ENCODE peak calls at places on chromosomes 1 and 21, in six cellular contexts. One of them, this sample, is unnamed.

GRCh38 chr1:200558866-200559459 is 61.6 kb downstream of the KIF14 start:
- DNase-seq in tibial nerve: no peak
- DNase-seq in psoas muscle: no peak
- DNase-seq in uterus: no peak
- DNase-seq in foreskin fibroblast: peak
- DNase-seq in sigmoid colon: no peak
- DNase-seq in this sample: no peak

GRCh38 chr1:218371927-218372672 is 27.0 kb downstream of the TGFB2 start:
- DNase-seq in tibial nerve: no peak
- DNase-seq in psoas muscle: no peak
- DNase-seq in uterus: peak
- DNase-seq in foreskin fibroblast: no peak
- DNase-seq in sigmoid colon: peak
- DNase-seq in this sample: no peak

GRCh38 chr1:100721502-100722205 is 2.1 kb downstream of the VCAM1 start:
- DNase-seq in tibial nerve: peak
- DNase-seq in psoas muscle: no peak
- DNase-seq in uterus: peak
- DNase-seq in foreskin fibroblast: peak
- DNase-seq in sigmoid colon: peak
- DNase-seq in this sample: peak

GRCh38 chr1:17280894-17281293 is 27.1 kb upstream of the PADI4 start:
- DNase-seq in tibial nerve: no peak
- DNase-seq in psoas muscle: no peak
- DNase-seq in uterus: no peak
- DNase-seq in foreskin fibroblast: no peak
- DNase-seq in sigmoid colon: no peak
- DNase-seq in this sample: no peak

GRCh38 chr1:3511856-3512255 is 57.4 kb downstream of the ARHGEF16 start:
- DNase-seq in tibial nerve: no peak
- DNase-seq in psoas muscle: no peak
- DNase-seq in uterus: no peak
- DNase-seq in foreskin fibroblast: no peak
- DNase-seq in sigmoid colon: no peak
- DNase-seq in this sample: no peak

GRCh38 chr1:213976665-213977485 is 10.9 kb upstream of the PROX1 start:
- DNase-seq in tibial nerve: no peak
- DNase-seq in psoas muscle: no peak
- DNase-seq in uterus: no peak
- DNase-seq in foreskin fibroblast: no peak
- DNase-seq in sigmoid colon: no peak
- DNase-seq in this sample: no peak

GRCh38 chr1:47587891-47588582 is 150.2 kb downstream of the FOXD2 start:
- DNase-seq in tibial nerve: no peak
- DNase-seq in psoas muscle: no peak
- DNase-seq in uterus: no peak
- DNase-seq in foreskin fibroblast: no peak
- DNase-seq in sigmoid colon: no peak
- DNase-seq in this sample: no peak

GRCh38 chr21:27519357-27519756 is 552.5 kb upstream of the ADAMTS5 start:
- DNase-seq in tibial nerve: no peak
- DNase-seq in psoas muscle: no peak
- DNase-seq in uterus: no peak
- DNase-seq in foreskin fibroblast: peak
- DNase-seq in sigmoid colon: no peak
- DNase-seq in this sample: no peak

GRCh38 chr1:149942207-149942606 is 5.5 kb upstream of the MTMR11 start:
- DNase-seq in tibial nerve: no peak
- DNase-seq in psoas muscle: no peak
- DNase-seq in uterus: no peak
- DNase-seq in foreskin fibroblast: no peak
- DNase-seq in sigmoid colon: no peak
- DNase-seq in this sample: no peak

GRCh38 chr1:178580096-178580495 is 67.2 kb downstream of the TEX35 start:
- DNase-seq in tibial nerve: no peak
- DNase-seq in psoas muscle: no peak
- DNase-seq in uterus: no peak
- DNase-seq in foreskin fibroblast: no peak
- DNase-seq in sigmoid colon: no peak
- DNase-seq in this sample: no peak

GRCh38 chr1:155026154-155026553 is 7.4 kb downstream of the DCST2 start:
- DNase-seq in tibial nerve: no peak
- DNase-seq in psoas muscle: no peak
- DNase-seq in uterus: no peak
- DNase-seq in foreskin fibroblast: no peak
- DNase-seq in sigmoid colon: no peak
- DNase-seq in this sample: no peak

GRCh38 chr1:41442697-41443251 is 41.7 kb downstream of the EDN2 start:
- DNase-seq in tibial nerve: no peak
- DNase-seq in psoas muscle: no peak
- DNase-seq in uterus: peak
- DNase-seq in foreskin fibroblast: no peak
- DNase-seq in sigmoid colon: no peak
- DNase-seq in this sample: no peak

GRCh38 chr1:204520834-204521709 is 4.9 kb downstream of the MDM4 start:
- DNase-seq in tibial nerve: no peak
- DNase-seq in psoas muscle: no peak
- DNase-seq in uterus: no peak
- DNase-seq in foreskin fibroblast: no peak
- DNase-seq in sigmoid colon: no peak
- DNase-seq in this sample: no peak

GRCh38 chr1:203663820-203664219 is 37.2 kb downstream of the ATP2B4 start:
- DNase-seq in tibial nerve: no peak
- DNase-seq in psoas muscle: no peak
- DNase-seq in uterus: no peak
- DNase-seq in foreskin fibroblast: no peak
- DNase-seq in sigmoid colon: no peak
- DNase-seq in this sample: no peak

GRCh38 chr1:212470059-212470458 is 37.3 kb downstream of the NENF start:
- DNase-seq in tibial nerve: peak
- DNase-seq in psoas muscle: peak
- DNase-seq in uterus: peak
- DNase-seq in foreskin fibroblast: peak
- DNase-seq in sigmoid colon: peak
- DNase-seq in this sample: peak

GRCh38 chr21:37849703-37850102 is 66.6 kb downstream of the KCNJ6 start:
- DNase-seq in tibial nerve: no peak
- DNase-seq in psoas muscle: no peak
- DNase-seq in uterus: no peak
- DNase-seq in foreskin fibroblast: peak
- DNase-seq in sigmoid colon: no peak
- DNase-seq in this sample: no peak

GRCh38 chr1:5643360-5644090 is 348.7 kb downstream of the NPHP4 start:
- DNase-seq in tibial nerve: no peak
- DNase-seq in psoas muscle: no peak
- DNase-seq in uterus: no peak
- DNase-seq in foreskin fibroblast: no peak
- DNase-seq in sigmoid colon: no peak
- DNase-seq in this sample: no peak

GRCh38 chr1:38046333-38046883 is at the start of gene POU3F1:
- DNase-seq in tibial nerve: no peak
- DNase-seq in psoas muscle: no peak
- DNase-seq in uterus: no peak
- DNase-seq in foreskin fibroblast: no peak
- DNase-seq in sigmoid colon: no peak
- DNase-seq in this sample: no peak

GRCh38 chr1:26719205-26719604 is 23.4 kb downstream of the ARID1A start:
- DNase-seq in tibial nerve: no peak
- DNase-seq in psoas muscle: no peak
- DNase-seq in uterus: no peak
- DNase-seq in foreskin fibroblast: no peak
- DNase-seq in sigmoid colon: no peak
- DNase-seq in this sample: no peak

DNA sequence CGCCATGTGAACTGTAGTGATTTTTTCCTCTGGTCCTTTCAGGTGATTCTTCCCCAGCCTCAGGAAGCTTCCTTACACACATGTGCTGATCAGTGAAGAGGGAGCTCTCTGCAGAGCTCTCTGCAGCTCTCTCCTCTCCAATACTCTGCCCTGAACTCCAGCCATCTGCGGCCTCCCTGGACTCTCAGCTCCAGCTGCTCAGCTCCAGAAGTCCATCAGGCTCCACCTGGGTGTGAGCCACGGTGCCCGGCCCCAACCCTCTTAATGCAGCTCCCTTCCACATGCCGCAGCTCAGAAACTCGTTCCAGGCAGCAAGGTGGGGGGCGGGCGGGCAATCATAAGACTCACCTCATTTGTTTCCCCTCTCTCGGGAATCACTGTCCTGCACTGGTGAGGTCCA is 30.9 kb upstream of the RPL11 start:
- DNase-seq in tibial nerve: no peak
- DNase-seq in psoas muscle: no peak
- DNase-seq in uterus: no peak
- DNase-seq in foreskin fibroblast: no peak
- DNase-seq in sigmoid colon: no peak
- DNase-seq in this sample: no peak
- H3K4me3 ChIP-seq in tibial nerve: no peak
- H3K4me3 ChIP-seq in psoas muscle: no peak
- H3K4me3 ChIP-seq in uterus: no peak
- H3K4me3 ChIP-seq in foreskin fibroblast: no peak
- H3K4me3 ChIP-seq in sigmoid colon: no peak
- H3K4me3 ChIP-seq in this sample: no peak

DNA sequence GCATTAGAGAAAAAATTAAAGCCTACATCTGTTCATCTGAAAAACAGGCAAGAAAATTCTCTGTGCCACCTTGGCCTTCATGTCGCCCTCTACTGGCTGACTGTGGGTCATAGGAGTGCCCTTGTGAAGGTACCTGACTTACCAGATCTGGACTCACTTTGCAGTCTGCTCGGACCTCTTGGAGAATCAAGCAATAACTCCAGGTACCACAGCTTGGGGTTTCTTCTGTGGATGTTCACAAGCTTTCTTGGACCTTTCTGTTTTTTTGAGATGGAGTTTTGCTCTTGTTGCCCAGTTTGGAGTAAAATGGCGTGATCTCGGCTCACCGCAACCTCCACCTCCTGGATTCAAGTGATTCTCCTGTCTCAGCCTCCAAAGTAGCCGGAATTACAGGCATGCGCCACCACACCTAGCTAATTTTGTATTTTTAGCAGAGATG is 2.4 kb upstream of the PRAMEF18 start:
- DNase-seq in tibial nerve: no peak
- DNase-seq in psoas muscle: peak
- DNase-seq in uterus: no peak
- DNase-seq in foreskin fibroblast: no peak
- DNase-seq in sigmoid colon: no peak
- DNase-seq in this sample: no peak
- TF ChIP-seq CTCF in tibial nerve: no peak
- TF ChIP-seq CTCF in psoas muscle: peak
- TF ChIP-seq CTCF in uterus: no peak
- TF ChIP-seq CTCF in foreskin fibroblast: no peak
- TF ChIP-seq CTCF in sigmoid colon: no peak
- TF ChIP-seq CTCF in this sample: no peak

GRCh38 chr1:246080031-246080430 is 427.0 kb downstream of the SMYD3 start:
- DNase-seq in tibial nerve: no peak
- DNase-seq in psoas muscle: no peak
- DNase-seq in uterus: no peak
- DNase-seq in foreskin fibroblast: no peak
- DNase-seq in sigmoid colon: no peak
- DNase-seq in this sample: no peak

GRCh38 chr1:246081138-246081702 is 425.9 kb downstream of the SMYD3 start:
- DNase-seq in tibial nerve: no peak
- DNase-seq in psoas muscle: no peak
- DNase-seq in uterus: no peak
- DNase-seq in foreskin fibroblast: no peak
- DNase-seq in sigmoid colon: no peak
- DNase-seq in this sample: no peak

GRCh38 chr1:246077476-246077875 is 429.6 kb downstream of the SMYD3 start:
- DNase-seq in tibial nerve: no peak
- DNase-seq in psoas muscle: no peak
- DNase-seq in uterus: no peak
- DNase-seq in foreskin fibroblast: no peak
- DNase-seq in sigmoid colon: no peak
- DNase-seq in this sample: no peak

GRCh38 chr1:246078888-246079252 is 428.2 kb downstream of the SMYD3 start:
- DNase-seq in tibial nerve: no peak
- DNase-seq in psoas muscle: no peak
- DNase-seq in uterus: no peak
- DNase-seq in foreskin fibroblast: no peak
- DNase-seq in sigmoid colon: no peak
- DNase-seq in this sample: no peak

DNA sequence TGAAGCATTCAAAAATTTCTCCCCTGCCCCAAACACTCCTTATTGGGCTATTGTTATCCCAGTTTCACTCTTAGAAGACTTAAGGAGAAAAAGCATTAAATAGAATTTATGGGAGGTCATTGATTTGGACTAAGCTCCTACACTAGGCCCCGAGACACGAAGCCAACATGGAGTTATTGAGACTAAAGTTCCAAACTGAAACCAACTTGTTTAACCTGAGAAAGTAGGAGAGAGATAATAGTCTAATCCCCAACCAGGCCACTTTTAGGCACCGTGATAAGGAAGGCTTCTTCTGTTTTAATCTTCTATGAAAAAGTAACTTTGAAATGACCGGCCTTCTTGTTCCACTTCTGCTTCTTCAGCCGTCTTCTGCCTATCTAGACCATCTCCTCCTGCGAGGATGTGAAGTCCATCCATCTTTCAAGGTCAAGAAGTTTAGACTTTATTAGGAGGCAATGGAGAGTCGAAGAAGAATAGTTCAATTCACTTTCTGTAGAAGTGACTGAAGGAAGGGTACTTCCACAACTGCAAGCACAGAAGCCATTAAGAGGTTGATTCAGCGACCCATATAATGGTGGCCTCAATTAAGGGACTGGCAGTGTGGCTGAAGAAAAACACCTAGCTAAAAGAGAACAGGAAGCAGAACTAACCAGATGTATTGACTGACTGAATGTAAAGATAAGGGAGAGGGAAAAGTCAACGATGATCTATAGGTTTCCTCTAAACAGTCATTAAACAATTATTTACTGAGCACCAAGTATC is 428.8 kb downstream of the SMYD3 start:
- DNase-seq in tibial nerve: no peak
- DNase-seq in psoas muscle: no peak
- DNase-seq in uterus: no peak
- DNase-seq in foreskin fibroblast: no peak
- DNase-seq in sigmoid colon: no peak
- DNase-seq in this sample: no peak
- H3K4me3 ChIP-seq in tibial nerve: no peak
- H3K4me3 ChIP-seq in psoas muscle: no peak
- H3K4me3 ChIP-seq in uterus: no peak
- H3K4me3 ChIP-seq in foreskin fibroblast: no peak
- H3K4me3 ChIP-seq in sigmoid colon: no peak
- H3K4me3 ChIP-seq in this sample: no peak

DNA sequence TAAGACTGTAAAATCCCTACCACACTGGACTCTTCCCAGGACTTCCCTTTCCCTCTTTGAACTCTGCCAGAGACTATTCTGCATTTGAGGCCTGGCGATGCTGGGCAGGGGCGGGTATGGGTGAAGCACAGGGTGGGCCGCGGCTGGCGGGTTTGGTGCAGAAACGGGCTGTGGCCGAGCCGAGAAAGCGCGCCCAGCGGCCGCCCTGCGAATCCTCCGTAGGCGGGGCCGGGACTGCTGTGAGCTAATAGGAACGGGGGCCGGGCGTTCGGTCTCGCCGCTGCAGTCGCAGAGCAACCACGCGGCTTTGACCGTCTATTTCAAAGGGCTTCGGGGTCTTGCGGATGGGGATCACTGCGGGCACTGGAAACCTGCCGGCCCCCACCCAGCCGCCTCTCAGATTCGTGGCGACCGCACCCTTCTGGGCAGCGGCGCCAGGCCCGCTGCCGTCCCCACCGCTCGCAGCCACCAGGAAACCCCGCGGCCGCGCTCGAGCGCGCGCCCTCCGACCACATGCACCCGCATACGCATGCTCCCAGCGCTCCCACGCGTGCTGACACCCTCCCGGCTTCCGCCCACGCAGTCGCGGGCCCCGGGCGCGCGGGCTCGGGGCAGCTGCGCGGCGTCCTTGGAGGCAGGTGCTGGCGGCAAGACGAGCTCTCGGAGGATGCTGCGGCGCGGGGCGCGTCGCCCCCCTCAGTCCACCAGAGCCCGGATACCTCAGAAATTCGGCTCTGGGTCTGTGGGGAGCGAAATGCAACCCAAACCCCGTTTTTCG is 32.7 kb downstream of the DNTTIP2 start:
- DNase-seq in tibial nerve: peak
- DNase-seq in psoas muscle: peak
- DNase-seq in uterus: peak
- DNase-seq in foreskin fibroblast: peak
- DNase-seq in sigmoid colon: peak
- DNase-seq in this sample: peak
- TF ChIP-seq CTCF in tibial nerve: peak
- TF ChIP-seq CTCF in psoas muscle: peak
- TF ChIP-seq CTCF in uterus: peak
- TF ChIP-seq CTCF in foreskin fibroblast: peak
- TF ChIP-seq CTCF in sigmoid colon: peak
- TF ChIP-seq CTCF in this sample: no peak

This sample was measured in lower leg skin.